ENCODE peak calls at places on chromosomes 3 and 15, in four cellular contexts. One of them, this sample, is unnamed.
A peak's percentile ranks its signal among the peaks of the same experiment; 100 is the strongest.

GRCh38 chr3:186472466-186473008 is 71.6 kb downstream of the CRYGS start:
- DNase-seq in HepG2: no peak
- DNase-seq in GM12878: no peak
- DNase-seq in K562: no peak
- DNase-seq in this sample: no peak

GRCh38 chr3:89522168-89522567 is 414.7 kb downstream of the EPHA3 start:
- DNase-seq in HepG2: no peak
- DNase-seq in GM12878: no peak
- DNase-seq in K562: no peak
- DNase-seq in this sample: no peak

GRCh38 chr15:88258021-88258641 is 1.6 kb upstream of the NTRK3 start:
- DNase-seq in HepG2: peak; percentile 8
- DNase-seq in GM12878: no peak
- DNase-seq in K562: peak; percentile 16
- DNase-seq in this sample: peak; percentile 16

GRCh38 chr15:76339302-76340197 is 3.0 kb downstream of the ISL2 start:
- DNase-seq in HepG2: no peak
- DNase-seq in GM12878: no peak
- DNase-seq in K562: no peak
- DNase-seq in this sample: no peak

GRCh38 chr15:69502470-69503045 is 49.9 kb downstream of the RPLP1 start:
- DNase-seq in HepG2: no peak
- DNase-seq in GM12878: no peak
- DNase-seq in K562: no peak
- DNase-seq in this sample: no peak

GRCh38 chr3:10248984-10249748 is 907 bp downstream of the TATDN2 start:
- DNase-seq in HepG2: no peak
- DNase-seq in GM12878: no peak
- DNase-seq in K562: peak; percentile 70
- DNase-seq in this sample: no peak

GRCh38 chr15:48062476-48062875 is 58.3 kb upstream of the SLC24A5 start:
- DNase-seq in HepG2: no peak
- DNase-seq in GM12878: no peak
- DNase-seq in K562: no peak
- DNase-seq in this sample: no peak

GRCh38 chr3:154684021-154684420 is 254.0 kb upstream of the GPR149 start:
- DNase-seq in HepG2: peak; percentile 5
- DNase-seq in GM12878: no peak
- DNase-seq in K562: peak; percentile 14
- DNase-seq in this sample: peak; percentile 16

GRCh38 chr15:98174286-98174685 is 213.8 kb downstream of the ARRDC4 start:
- DNase-seq in HepG2: no peak
- DNase-seq in GM12878: no peak
- DNase-seq in K562: peak; percentile 4
- DNase-seq in this sample: no peak

GRCh38 chr15:78750566-78750965 is 60.7 kb downstream of the ADAMTS7 start:
- DNase-seq in HepG2: no peak
- DNase-seq in GM12878: no peak
- DNase-seq in K562: no peak
- DNase-seq in this sample: no peak

GRCh38 chr3:46846624-46847542 is 16.4 kb downstream of the MYL3 start:
- DNase-seq in HepG2: no peak
- DNase-seq in GM12878: no peak
- DNase-seq in K562: no peak
- DNase-seq in this sample: no peak

GRCh38 chr3:86937306-86937791 is 53.6 kb downstream of the VGLL3 start:
- DNase-seq in HepG2: no peak
- DNase-seq in GM12878: no peak
- DNase-seq in K562: no peak
- DNase-seq in this sample: no peak

GRCh38 chr3:120615863-120616599 is 19.9 kb downstream of the NDUFB4 start:
- DNase-seq in HepG2: no peak
- DNase-seq in GM12878: no peak
- DNase-seq in K562: no peak
- DNase-seq in this sample: no peak

GRCh38 chr15:58534556-58534955 is 102.8 kb downstream of the LIPC start:
- DNase-seq in HepG2: no peak
- DNase-seq in GM12878: no peak
- DNase-seq in K562: no peak
- DNase-seq in this sample: no peak

GRCh38 chr3:4730734-4731133 is 237.6 kb downstream of the ITPR1 start:
- DNase-seq in HepG2: no peak
- DNase-seq in GM12878: no peak
- DNase-seq in K562: no peak
- DNase-seq in this sample: no peak

GRCh38 chr3:198093082-198093679 is 133.2 kb downstream of the LMLN start:
- DNase-seq in HepG2: no peak
- DNase-seq in GM12878: no peak
- DNase-seq in K562: no peak
- DNase-seq in this sample: no peak

GRCh38 chr15:81889480-81889871 is 156.3 kb downstream of the MEX3B start:
- DNase-seq in HepG2: no peak
- DNase-seq in GM12878: no peak
- DNase-seq in K562: no peak
- DNase-seq in this sample: no peak

GRCh38 chr15:88920186-88920891 is 7.2 kb upstream of the MFGE8 start:
- DNase-seq in HepG2: no peak
- DNase-seq in GM12878: no peak
- DNase-seq in K562: peak; percentile 79
- DNase-seq in this sample: no peak

GRCh38 chr3:47652142-47652541 is 73.5 kb upstream of the CSPG5 start:
- DNase-seq in HepG2: no peak
- DNase-seq in GM12878: no peak
- DNase-seq in K562: no peak
- DNase-seq in this sample: no peak

GRCh38 chr3:66489577-66489976 is 11.2 kb downstream of the LRIG1 start:
- DNase-seq in HepG2: no peak
- DNase-seq in GM12878: no peak
- DNase-seq in K562: no peak
- DNase-seq in this sample: no peak

GRCh38 chr15:60972301-60972700 is 256.8 kb downstream of the RORA start:
- DNase-seq in HepG2: no peak
- DNase-seq in GM12878: no peak
- DNase-seq in K562: no peak
- DNase-seq in this sample: no peak

GRCh38 chr3:56052219-56052618 is 416.0 kb downstream of the ERC2 start:
- DNase-seq in HepG2: no peak
- DNase-seq in GM12878: no peak
- DNase-seq in K562: no peak
- DNase-seq in this sample: no peak

GRCh38 chr3:7602297-7602696 is 741.4 kb downstream of the GRM7 start:
- DNase-seq in HepG2: no peak
- DNase-seq in GM12878: no peak
- DNase-seq in K562: no peak
- DNase-seq in this sample: no peak

GRCh38 chr3:169624533-169624972 is 39.0 kb downstream of the MECOM start:
- DNase-seq in HepG2: no peak
- DNase-seq in GM12878: no peak
- DNase-seq in K562: no peak
- DNase-seq in this sample: no peak

GRCh38 chr3:171451915-171452707 is 8.1 kb downstream of the TNIK start:
- DNase-seq in HepG2: no peak
- DNase-seq in GM12878: no peak
- DNase-seq in K562: no peak
- DNase-seq in this sample: no peak

GRCh38 chr3:9349321-9350117 is 13.3 kb upstream of the THUMPD3 start:
- DNase-seq in HepG2: peak; percentile 16
- DNase-seq in GM12878: no peak
- DNase-seq in K562: peak; percentile 23
- DNase-seq in this sample: no peak

GRCh38 chr3:23533596-23534386 is 272.0 kb upstream of the UBE2E1 start:
- DNase-seq in HepG2: no peak
- DNase-seq in GM12878: no peak
- DNase-seq in K562: no peak
- DNase-seq in this sample: no peak

GRCh38 chr3:37197810-37198371 is 23.5 kb upstream of the LRRFIP2 start:
- DNase-seq in HepG2: no peak
- DNase-seq in GM12878: no peak
- DNase-seq in K562: no peak
- DNase-seq in this sample: peak; percentile 39

GRCh38 chr15:63912061-63912615 is 78.4 kb upstream of the HERC1 start:
- DNase-seq in HepG2: no peak
- DNase-seq in GM12878: no peak
- DNase-seq in K562: no peak
- DNase-seq in this sample: no peak

GRCh38 chr3:187994221-187995085 is 159.5 kb upstream of the LPP start:
- DNase-seq in HepG2: no peak
- DNase-seq in GM12878: no peak
- DNase-seq in K562: no peak
- DNase-seq in this sample: no peak

DNA sequence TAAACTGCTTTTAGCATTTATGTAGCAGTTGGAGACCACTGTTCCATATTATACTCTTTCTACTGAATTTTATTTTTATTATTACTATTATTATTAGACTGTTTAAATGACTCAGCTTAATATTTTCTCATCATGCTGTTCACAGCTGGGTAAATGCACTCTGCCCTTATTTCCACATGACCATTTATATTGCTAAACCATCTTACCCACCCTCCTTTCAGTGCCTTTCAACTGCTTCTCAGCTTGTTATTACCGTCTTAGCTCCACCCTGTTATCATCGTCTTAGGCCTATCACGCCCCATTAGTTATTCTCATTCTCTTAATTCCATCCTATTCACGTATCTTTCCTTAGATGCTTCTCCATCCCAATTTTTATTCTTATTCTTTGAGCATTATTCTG is 212.6 kb downstream of the GAP43 start:
- DNase-seq in HepG2: no peak
- DNase-seq in GM12878: no peak
- DNase-seq in K562: no peak
- DNase-seq in this sample: no peak
- TF ChIP-seq CEBPB in HepG2: no peak
- TF ChIP-seq CEBPB in GM12878: no peak
- TF ChIP-seq CEBPB in K562: no peak
- TF ChIP-seq CEBPB in this sample: no peak

DNA sequence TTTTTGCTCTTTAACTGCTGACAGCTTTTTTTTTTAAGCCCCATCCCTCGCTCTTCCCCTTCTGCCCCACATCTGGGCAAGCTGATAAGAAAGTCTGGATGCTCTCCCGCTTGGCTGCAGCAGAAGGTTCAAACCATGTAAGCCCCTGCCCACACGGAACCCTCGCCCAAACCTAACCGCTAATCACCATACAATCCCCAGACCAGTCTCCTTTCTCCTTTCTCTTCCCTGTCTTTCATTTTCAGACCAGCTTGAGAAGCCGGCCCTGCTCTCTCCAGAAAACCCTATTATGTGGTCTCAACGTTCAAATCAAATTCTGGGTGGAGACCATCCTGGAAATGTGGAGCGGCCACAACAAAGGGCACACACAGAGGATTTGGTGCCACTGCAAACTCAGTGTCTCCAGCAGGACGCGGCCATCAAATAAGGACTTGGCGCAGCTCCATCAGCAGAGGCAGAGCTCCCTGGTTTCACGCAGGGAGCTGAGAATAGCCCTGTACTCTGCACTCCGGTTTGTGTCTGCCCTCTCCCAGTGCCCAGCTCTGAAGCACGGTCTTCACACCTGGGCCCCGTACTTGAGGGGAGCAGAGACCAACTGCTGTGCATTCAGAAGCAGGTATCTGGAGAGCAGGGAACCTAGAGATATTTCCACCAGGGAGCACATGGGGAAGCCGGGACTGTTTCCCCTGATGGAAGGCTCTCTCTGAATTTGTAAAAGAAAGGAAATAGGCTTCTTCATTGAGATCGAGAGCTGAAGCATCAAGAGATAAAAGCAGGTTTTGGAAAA is 92.6 kb downstream of the XXYLT1 start:
- DNase-seq in HepG2: no peak
- DNase-seq in GM12878: no peak
- DNase-seq in K562: peak; percentile 92
- DNase-seq in this sample: no peak
- TF ChIP-seq JUND in HepG2: no peak
- TF ChIP-seq JUND in GM12878: no peak
- TF ChIP-seq JUND in K562: peak; percentile 49
- TF ChIP-seq JUND in this sample: no peak

GRCh38 chr3:147380271-147380995 is 25.9 kb downstream of the ZIC4 start:
- DNase-seq in HepG2: no peak
- DNase-seq in GM12878: no peak
- DNase-seq in K562: no peak
- DNase-seq in this sample: no peak

GRCh38 chr3:147379651-147380050 is 26.7 kb downstream of the ZIC4 start:
- DNase-seq in HepG2: no peak
- DNase-seq in GM12878: no peak
- DNase-seq in K562: no peak
- DNase-seq in this sample: no peak

GRCh38 chr3:147380996-147381376 is 25.4 kb downstream of the ZIC4 start:
- DNase-seq in HepG2: no peak
- DNase-seq in GM12878: no peak
- DNase-seq in K562: no peak
- DNase-seq in this sample: no peak

GRCh38 chr3:147377412-147378185 is 28.7 kb downstream of the ZIC4 start:
- DNase-seq in HepG2: no peak
- DNase-seq in GM12878: no peak
- DNase-seq in K562: no peak
- DNase-seq in this sample: no peak

GRCh38 chr3:147378186-147378503 is 28.2 kb downstream of the ZIC4 start:
- DNase-seq in HepG2: no peak
- DNase-seq in GM12878: no peak
- DNase-seq in K562: no peak
- DNase-seq in this sample: no peak
- TF ChIP-seq EZH2 in HepG2: no peak
- TF ChIP-seq EZH2 in GM12878: no peak
- TF ChIP-seq EZH2 in K562: no peak
- TF ChIP-seq EZH2 in this sample: no peak

DNA sequence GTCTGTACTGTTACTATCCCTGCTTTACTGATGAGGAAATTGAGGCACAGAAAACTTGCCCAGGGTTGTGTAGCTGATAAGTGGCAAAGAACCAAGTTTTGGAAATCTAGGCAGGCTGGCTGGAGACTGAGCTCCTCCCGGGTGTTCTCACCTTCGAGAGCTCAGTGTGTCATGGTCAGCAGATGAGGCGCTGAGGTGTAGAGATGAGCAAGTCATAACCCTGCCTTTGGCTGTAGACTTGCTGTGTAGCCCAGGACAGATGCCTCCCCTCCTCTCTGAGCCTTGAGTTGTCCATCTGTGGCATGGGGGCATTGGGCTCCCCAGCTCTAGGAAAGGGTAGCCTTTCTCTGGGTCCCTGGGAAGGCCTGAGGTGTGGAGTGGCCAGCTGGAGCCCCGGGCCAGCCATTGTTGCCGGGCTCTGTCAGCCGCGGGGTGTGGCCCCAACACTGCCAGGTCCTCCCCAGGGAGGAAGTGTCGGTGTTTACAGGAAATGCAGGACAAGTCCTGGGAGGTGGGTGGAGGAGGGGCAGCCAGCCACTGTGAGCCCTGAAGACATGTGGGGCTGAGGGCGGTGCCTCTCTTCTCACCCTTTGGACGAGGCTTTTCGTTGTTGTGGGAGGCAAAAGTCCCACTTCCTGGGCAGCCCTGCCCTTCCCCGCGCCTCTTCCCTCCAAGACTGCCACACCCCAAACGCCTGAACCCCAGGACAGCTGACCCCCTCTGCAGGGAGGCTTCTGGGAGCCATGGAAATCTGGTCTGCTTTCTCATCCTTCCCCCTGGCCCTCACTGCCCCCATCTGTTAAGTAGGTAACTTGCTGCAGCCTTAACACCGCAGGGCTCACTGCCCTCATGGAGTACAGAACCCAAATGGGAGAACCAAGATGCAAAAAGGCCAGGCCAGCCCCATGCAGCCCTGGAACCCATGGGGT is 29.1 kb downstream of the FGD5 start:
- DNase-seq in HepG2: no peak
- DNase-seq in GM12878: no peak
- DNase-seq in K562: peak; percentile 80
- DNase-seq in this sample: peak; percentile 15
- TF ChIP-seq CEBPB in HepG2: no peak
- TF ChIP-seq CEBPB in GM12878: no peak
- TF ChIP-seq CEBPB in K562: no peak
- TF ChIP-seq CEBPB in this sample: no peak